ENCODE peak calls at places on chromosomes 13 and 19, in seven cellular contexts. A is left lung, F is mammary epithelial cell, I is DND-41, O is sigmoid colon, J is endothelial cell of umbilical vein, T is tibial artery. Q is an unnamed sample. For H3K4me1 and H3K9me3, the result is how much of the 10 kb centered on the place peaks cover.

GRCh38 chr13:97211357-97211756 is 10.8 kb upstream of the MBNL2 start:
- DNase-seq in I (no peak), J (no peak), F (peak), T (no peak), O (no peak), A (no peak), Q (no peak)

GRCh38 chr19:16376649-16377048 is 52.0 kb downstream of the KLF2 start:
- DNase-seq in O (no peak), F (no peak), T (no peak), A (no peak), J (no peak), I (peak), Q (peak)

GRCh38 chr13:75194717-75195116 is 287.3 kb downstream of the TBC1D4 start:
- DNase-seq in A (no peak), O (no peak), I (no peak), T (peak), F (no peak), J (peak), Q (no peak)

GRCh38 chr19:11530432-11530831 is 1.5 kb upstream of the ECSIT start:
- DNase-seq in T (peak), F (peak), O (peak), J (peak), I (peak), A (peak), Q (peak)

GRCh38 chr19:1290699-1291651 is 5.3 kb downstream of the EFNA2 start:
- DNase-seq in J (no peak), A (no peak), T (no peak), I (no peak), O (no peak), F (no peak), Q (no peak)

GRCh38 chr13:51585234-51585672 is 991 bp downstream of the WDFY2 start:
- DNase-seq in O (no peak), T (no peak), J (peak), A (no peak), I (peak), F (no peak), Q (no peak)

GRCh38 chr19:35292986-35293732 is 1.2 kb downstream of the MAG start:
- DNase-seq in A (no peak), J (no peak), F (peak), O (no peak), T (no peak), I (no peak), Q (no peak)

GRCh38 chr19:13209797-13210775 is 59.9 kb downstream of the IER2 start:
- DNase-seq in J (no peak), I (no peak), A (no peak), T (no peak), O (no peak), F (no peak), Q (no peak)

GRCh38 chr13:34410653-34411052 is 531.4 kb upstream of the NBEA start:
- DNase-seq in A (no peak), J (no peak), F (no peak), T (no peak), O (no peak), I (no peak), Q (no peak)

GRCh38 chr13:110953833-110954532 is 39.1 kb upstream of the ANKRD10 start:
- DNase-seq in I (no peak), J (no peak), F (no peak), O (no peak), A (no peak), T (no peak), Q (no peak)

GRCh38 chr19:41861846-41862245 is 1.8 kb downstream of the RPS19 start:
- DNase-seq in T (no peak), I (no peak), A (no peak), O (no peak), F (no peak), J (no peak), Q (no peak)

GRCh38 chr19:49106648-49107135 is 7.5 kb upstream of the LIN7B start:
- DNase-seq in I (peak), T (no peak), A (peak), F (peak), J (peak), O (no peak), Q (no peak)
- H3K27ac ChIP-seq in I (no peak), T (no peak), A (no peak), F (no peak), J (no peak), O (no peak), Q (no peak)

GRCh38 chr13:41054919-41055619 is 6.2 kb upstream of the WBP4 start:
- DNase-seq in O (no peak), T (no peak), A (no peak), J (no peak), F (no peak), I (no peak), Q (no peak)
- H3K4me1 ChIP-seq in O (half or more), T (under half), A (half or more), J (under half), F (under half), I (half or more), Q (under half)

DNA sequence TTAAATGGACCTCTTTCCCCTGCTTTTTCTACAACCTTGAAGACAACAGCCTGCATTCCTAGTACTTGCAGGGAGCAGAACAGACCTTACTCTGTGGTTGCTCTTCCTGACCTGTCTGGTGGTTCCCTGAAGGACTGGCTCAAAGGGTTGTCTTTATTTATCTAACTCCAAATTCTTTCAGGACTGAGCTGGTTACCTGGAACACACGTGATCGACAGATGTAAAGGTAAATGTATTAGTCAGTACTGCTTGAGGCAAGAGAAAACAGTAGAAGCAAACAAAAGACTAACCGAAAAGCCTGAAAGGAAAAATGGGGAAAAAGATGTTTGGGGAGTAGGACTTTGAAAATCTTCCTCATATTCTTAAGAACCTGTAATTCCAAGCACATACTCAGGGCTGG is 17.9 kb downstream of the ZNF558 start:
- DNase-seq in J (no peak), O (no peak), A (no peak), T (no peak), F (no peak), I (no peak), Q (no peak)
- H3K9me3 ChIP-seq in J (under half), O (half or more), A (half or more), T (half or more), F (half or more), I (half or more), Q (under half)

GRCh38 chr13:40148742-40149141 is 493.3 kb downstream of the COG6 start:
- DNase-seq in T (no peak), A (no peak), I (no peak), O (no peak), J (peak), F (no peak), Q (no peak)
- H3K27ac ChIP-seq in T (peak), A (peak), I (no peak), O (peak), J (no peak), F (no peak), Q (peak)

DNA sequence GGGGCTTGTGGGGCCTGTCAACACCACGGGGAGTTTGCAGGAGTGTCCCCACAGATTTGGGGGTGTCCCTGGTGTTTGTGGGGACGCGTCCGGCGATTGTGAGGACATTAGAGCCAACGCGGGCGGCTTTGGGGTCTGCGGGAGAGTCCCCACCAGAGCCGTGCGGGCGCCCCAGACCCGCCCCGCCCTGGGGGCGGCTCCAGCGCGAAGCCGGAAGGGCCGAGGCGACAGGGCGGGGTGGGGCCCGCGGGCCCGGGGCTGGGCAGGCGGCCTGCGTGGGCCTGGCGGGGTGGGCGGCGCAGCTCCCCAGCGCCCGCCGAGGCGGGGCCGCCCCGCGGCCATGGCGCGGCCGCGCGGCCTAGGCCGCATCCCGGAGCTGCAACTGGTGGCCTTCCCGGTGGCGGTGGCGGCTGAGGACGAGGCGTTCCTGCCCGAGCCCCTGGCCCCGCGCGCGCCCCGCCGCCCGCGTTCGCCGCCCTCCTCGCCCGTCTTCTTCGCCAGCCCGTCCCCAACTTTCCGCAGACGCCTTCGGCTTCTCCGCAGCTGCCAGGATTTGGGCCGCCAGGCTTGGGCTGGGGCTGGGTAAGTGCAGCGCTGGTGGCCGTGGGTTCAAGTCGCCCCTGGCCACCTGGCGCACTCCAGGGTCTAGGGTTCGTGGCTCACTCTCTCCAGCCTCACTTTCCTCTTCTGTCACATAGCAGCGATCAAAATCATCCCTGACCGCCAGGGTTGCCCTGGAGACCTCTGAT is 10.3 kb downstream of the PDE4A start:
- DNase-seq in I (no peak), A (peak), J (no peak), T (peak), F (no peak), O (peak), Q (peak)
- H3K4me1 ChIP-seq in I (under half), A (half or more), J (under half), T (under half), F (under half), O (under half), Q (under half)

GRCh38 chr19:44005968-44006367 is 3.2 kb downstream of the ZNF230 start:
- DNase-seq in I (no peak), F (no peak), O (no peak), A (no peak), T (no peak), J (no peak), Q (no peak)
- H3K9me3 ChIP-seq in I (under half), F (under half), O (under half), A (under half), T (under half), J (under half), Q (under half)

GRCh38 chr19:17468302-17469091 is 1.8 kb upstream of the SLC27A1 start:
- DNase-seq in T (peak), J (no peak), F (peak), O (peak), I (no peak), A (peak), Q (no peak)
- H3K27ac ChIP-seq in T (peak), J (no peak), F (peak), O (peak), I (no peak), A (peak), Q (no peak)

Q was measured in aorta.